ENCODE peak calls at places on chromosomes 11 and 22, in seven cellular contexts. A, Z, U, B, K, C and L are unnamed samples.
A peak's percentile ranks its signal among the peaks of the same experiment; 100 is the strongest.

GRCh38 chr22:25542720-25543402 is 21.6 kb upstream of the GRK3 start:
- DNase-seq in A (no peak), Z (no peak), U (no peak), B (no peak), K (no peak), C (no peak), L (no peak)

GRCh38 chr11:67406969-67407699 is 3.3 kb downstream of the TBC1D10C start:
- DNase-seq in A (no peak), Z (no peak), U (no peak), B (no peak), K (peak; percentile 43), C (no peak), L (no peak)

GRCh38 chr11:113689711-113690618 is 16.1 kb downstream of the TMPRSS5 start:
- DNase-seq in A (no peak), Z (no peak), U (no peak), B (no peak), K (no peak), C (no peak), L (no peak)

GRCh38 chr11:1473786-1474185 is 12.8 kb downstream of the MOB2 start:
- DNase-seq in A (no peak), Z (no peak), U (no peak), B (no peak), K (no peak), C (peak; percentile 14), L (peak; percentile 9)

GRCh38 chr11:18775492-18776292 is 15.9 kb downstream of the PTPN5 start:
- DNase-seq in A (no peak), Z (peak; percentile 87), U (peak; percentile 64), B (peak; percentile 31), K (peak; percentile 49), C (no peak), L (peak; percentile 41)

GRCh38 chr11:7890417-7891179 is 40.5 kb downstream of the OR10A6 start:
- DNase-seq in A (no peak), Z (no peak), U (no peak), B (no peak), K (no peak), C (no peak), L (no peak)

GRCh38 chr11:125494987-125495725 is 909 bp downstream of the FEZ1 start:
- DNase-seq in A (peak; percentile 15), Z (no peak), U (no peak), B (peak; percentile 31), K (no peak), C (peak; percentile 62), L (peak; percentile 23)

GRCh38 chr11:126029237-126029636 is 33.4 kb downstream of the CDON start:
- DNase-seq in A (no peak), Z (no peak), U (no peak), B (no peak), K (no peak), C (no peak), L (no peak)

GRCh38 chr11:110077866-110078325 is 15.3 kb upstream of the ZC3H12C start:
- DNase-seq in A (no peak), Z (peak; percentile 71), U (no peak), B (peak; percentile 78), K (no peak), C (no peak), L (no peak)

GRCh38 chr11:66559141-66559861 is 9.1 kb downstream of the CTSF start:
- DNase-seq in A (no peak), Z (no peak), U (no peak), B (no peak), K (peak; percentile 23), C (peak; percentile 70), L (no peak)

GRCh38 chr11:71192629-71193028 is 59.7 kb downstream of the SHANK2 start:
- DNase-seq in A (no peak), Z (no peak), U (no peak), B (no peak), K (no peak), C (no peak), L (no peak)

GRCh38 chr11:93564895-93565294 is 21.7 kb upstream of the SMCO4 start:
- DNase-seq in A (no peak), Z (peak; percentile 35), U (no peak), B (no peak), K (no peak), C (no peak), L (no peak)

GRCh38 chr22:30876221-30876751 is 92.3 kb downstream of the MORC2 start:
- DNase-seq in A (no peak), Z (peak; percentile 17), U (peak; percentile 40), B (no peak), K (no peak), C (no peak), L (peak; percentile 15)

GRCh38 chr11:16297332-16297731 is 59.0 kb downstream of the SOX6 start:
- DNase-seq in A (no peak), Z (no peak), U (no peak), B (no peak), K (no peak), C (no peak), L (no peak)

GRCh38 chr11:89495951-89496350 is 4.8 kb upstream of the NOX4 start:
- DNase-seq in A (peak; percentile 34), Z (no peak), U (no peak), B (peak; percentile 93), K (no peak), C (no peak), L (peak; percentile 38)

GRCh38 chr11:117686711-117687110 is 110.3 kb downstream of the DSCAML1 start:
- DNase-seq in A (no peak), Z (no peak), U (no peak), B (no peak), K (no peak), C (no peak), L (no peak)

GRCh38 chr22:17829691-17830040 is 55.4 kb upstream of the BID start:
- DNase-seq in A (no peak), Z (no peak), U (no peak), B (peak; percentile 22), K (no peak), C (no peak), L (no peak)

GRCh38 chr22:46619240-46619829 is 851 bp upstream of the GRAMD4 start:
- DNase-seq in A (no peak), Z (no peak), U (no peak), B (no peak), K (no peak), C (no peak), L (no peak)

GRCh38 chr11:120326845-120327281 is 1.8 kb downstream of the TLCD5 start:
- DNase-seq in A (no peak), Z (no peak), U (no peak), B (peak; percentile 51), K (no peak), C (no peak), L (no peak)

GRCh38 chr11:102287963-102288744 is 29.1 kb upstream of the BIRC3 start:
- DNase-seq in A (no peak), Z (peak; percentile 47), U (no peak), B (peak; percentile 82), K (no peak), C (peak; percentile 47), L (peak; percentile 31)

GRCh38 chr11:76251576-76251975 is 45.3 kb upstream of the WNT11 start:
- DNase-seq in A (no peak), Z (no peak), U (no peak), B (no peak), K (no peak), C (no peak), L (no peak)

GRCh38 chr22:30930228-30930627 is 38.3 kb downstream of the MORC2 start:
- DNase-seq in A (no peak), Z (no peak), U (no peak), B (no peak), K (no peak), C (no peak), L (no peak)

GRCh38 chr11:1908579-1908978 is 10.9 kb upstream of the TNNT3 start:
- DNase-seq in A (no peak), Z (no peak), U (no peak), B (no peak), K (no peak), C (no peak), L (peak; percentile 42)

GRCh38 chr11:64305691-64306562 is 603 bp downstream of the ESRRA start:
- DNase-seq in A (no peak), Z (peak; percentile 76), U (peak; percentile 92), B (peak; percentile 27), K (peak; percentile 71), C (peak; percentile 80), L (peak; percentile 77)

GRCh38 chr11:75334976-75335375 is 16.5 kb downstream of the ARRB1 start:
- DNase-seq in A (no peak), Z (no peak), U (no peak), B (no peak), K (no peak), C (no peak), L (no peak)

GRCh38 chr11:133636686-133637085 is 104.4 kb upstream of the OPCML start:
- DNase-seq in A (no peak), Z (no peak), U (no peak), B (no peak), K (no peak), C (no peak), L (no peak)

GRCh38 chr11:60872124-60872951 is 5.0 kb downstream of the ZP1 start:
- DNase-seq in A (no peak), Z (peak; percentile 77), U (peak; percentile 67), B (peak; percentile 73), K (no peak), C (no peak), L (peak; percentile 72)

GRCh38 chr11:121717296-121717695 is 264.5 kb upstream of the SORL1-AS1 start:
- DNase-seq in A (no peak), Z (no peak), U (no peak), B (no peak), K (no peak), C (no peak), L (no peak)
- H3K4me1 ChIP-seq in A (no peaks in the 10 kb centered on the region), Z (no peaks in the 10 kb centered on the region), U (peaks cover 2% of the 10 kb centered on the region), B (peaks cover 3% of the 10 kb centered on the region), K (peaks cover 4% of the 10 kb centered on the region), C (no peaks in the 10 kb centered on the region), L (peaks cover 4% of the 10 kb centered on the region)

GRCh38 chr11:107998761-107999160 is 9.9 kb upstream of the CUL5 start:
- DNase-seq in A (no peak), Z (no peak), U (no peak), B (no peak), K (no peak), C (no peak), L (no peak)
- TF ChIP-seq CTCF in A (no peak), Z (no peak), U (no peak), B (no peak), K (no peak), C (no peak), L (no peak)

GRCh38 chr11:79212711-79213110 is 228.1 kb downstream of the TENM4 start:
- DNase-seq in A (no peak), Z (no peak), U (no peak), B (no peak), K (no peak), C (no peak), L (no peak)
- H3K4me1 ChIP-seq in A (no peaks in the 10 kb centered on the region), Z (no peaks in the 10 kb centered on the region), U (no peaks in the 10 kb centered on the region), B (no peaks in the 10 kb centered on the region), K (no peaks in the 10 kb centered on the region), C (peaks cover 9% of the 10 kb centered on the region), L (no peaks in the 10 kb centered on the region)

GRCh38 chr11:13009921-13010736 is 1.0 kb downstream of the RASSF10 start:
- DNase-seq in A (no peak), Z (no peak), U (peak; percentile 82), B (peak; percentile 7), K (no peak), C (no peak), L (no peak)
- TF ChIP-seq CTCF in A (no peak), Z (no peak), U (no peak), B (no peak), K (no peak), C (no peak), L (no peak)